ENCODE peak calls at places on chromosomes 2 and 18, in four cellular contexts. One of them, this sample, is unnamed.

GRCh38 chr2:145043399-145043834 is 523.5 kb upstream of the ZEB2 start:
- DNase-seq in mesendoderm: peak
- DNase-seq in BJ: no peak
- DNase-seq in A549: peak
- DNase-seq in this sample: no peak

GRCh38 chr18:49716035-49716434 is 97.3 kb downstream of the ACAA2 start:
- DNase-seq in mesendoderm: no peak
- DNase-seq in BJ: no peak
- DNase-seq in A549: no peak
- DNase-seq in this sample: no peak

GRCh38 chr2:182615036-182615435 is 101.0 kb upstream of the DNAJC10 start:
- DNase-seq in BJ: no peak
- DNase-seq in A549: no peak
- DNase-seq in mesendoderm: no peak
- DNase-seq in this sample: no peak

GRCh38 chr2:201942525-201942924 is 91.1 kb upstream of the FZD7 start:
- DNase-seq in mesendoderm: no peak
- DNase-seq in A549: no peak
- DNase-seq in BJ: no peak
- DNase-seq in this sample: no peak

GRCh38 chr2:151246152-151246551 is 15.5 kb downstream of the RBM43 start:
- DNase-seq in mesendoderm: no peak
- DNase-seq in A549: no peak
- DNase-seq in BJ: no peak
- DNase-seq in this sample: no peak

GRCh38 chr2:228602277-228602676 is 420.8 kb upstream of the SPHKAP start:
- DNase-seq in A549: no peak
- DNase-seq in mesendoderm: no peak
- DNase-seq in BJ: peak
- DNase-seq in this sample: no peak

GRCh38 chr2:206084468-206084869 is 1.5 kb downstream of the INO80D start:
- DNase-seq in mesendoderm: peak
- DNase-seq in A549: peak
- DNase-seq in BJ: peak
- DNase-seq in this sample: peak

GRCh38 chr2:233453916-233454315 is 99.6 kb downstream of the DGKD start:
- DNase-seq in BJ: no peak
- DNase-seq in A549: no peak
- DNase-seq in mesendoderm: no peak
- DNase-seq in this sample: no peak

GRCh38 chr2:45128580-45128997 is 119.3 kb upstream of the SIX2 start:
- DNase-seq in BJ: peak
- DNase-seq in A549: peak
- DNase-seq in mesendoderm: no peak
- DNase-seq in this sample: peak

GRCh38 chr2:199456383-199457146 is 1.2 kb downstream of the SATB2 start:
- DNase-seq in A549: no peak
- DNase-seq in mesendoderm: no peak
- DNase-seq in BJ: no peak
- DNase-seq in this sample: no peak

GRCh38 chr2:234446404-234447076 is 50.3 kb downstream of the ARL4C start:
- DNase-seq in BJ: no peak
- DNase-seq in mesendoderm: no peak
- DNase-seq in A549: no peak
- DNase-seq in this sample: no peak

GRCh38 chr2:20608666-20609348 is 42.1 kb downstream of the HS1BP3 start:
- DNase-seq in mesendoderm: no peak
- DNase-seq in BJ: no peak
- DNase-seq in A549: no peak
- DNase-seq in this sample: no peak

GRCh38 chr2:119759451-119760236 is at the start of gene PTPN4:
- DNase-seq in A549: peak
- DNase-seq in mesendoderm: peak
- DNase-seq in BJ: peak
- DNase-seq in this sample: peak

GRCh38 chr18:73980289-73980979 is 167.2 kb downstream of the FBXO15 start:
- DNase-seq in A549: peak
- DNase-seq in mesendoderm: peak
- DNase-seq in BJ: no peak
- DNase-seq in this sample: no peak

GRCh38 chr2:106269591-106270291 is 75.6 kb upstream of the UXS1 start:
- DNase-seq in BJ: no peak
- DNase-seq in A549: peak
- DNase-seq in mesendoderm: no peak
- DNase-seq in this sample: no peak
- H3K4me3 ChIP-seq in BJ: no peak
- H3K4me3 ChIP-seq in A549: peak
- H3K4me3 ChIP-seq in mesendoderm: peak
- H3K4me3 ChIP-seq in this sample: peak

DNA sequence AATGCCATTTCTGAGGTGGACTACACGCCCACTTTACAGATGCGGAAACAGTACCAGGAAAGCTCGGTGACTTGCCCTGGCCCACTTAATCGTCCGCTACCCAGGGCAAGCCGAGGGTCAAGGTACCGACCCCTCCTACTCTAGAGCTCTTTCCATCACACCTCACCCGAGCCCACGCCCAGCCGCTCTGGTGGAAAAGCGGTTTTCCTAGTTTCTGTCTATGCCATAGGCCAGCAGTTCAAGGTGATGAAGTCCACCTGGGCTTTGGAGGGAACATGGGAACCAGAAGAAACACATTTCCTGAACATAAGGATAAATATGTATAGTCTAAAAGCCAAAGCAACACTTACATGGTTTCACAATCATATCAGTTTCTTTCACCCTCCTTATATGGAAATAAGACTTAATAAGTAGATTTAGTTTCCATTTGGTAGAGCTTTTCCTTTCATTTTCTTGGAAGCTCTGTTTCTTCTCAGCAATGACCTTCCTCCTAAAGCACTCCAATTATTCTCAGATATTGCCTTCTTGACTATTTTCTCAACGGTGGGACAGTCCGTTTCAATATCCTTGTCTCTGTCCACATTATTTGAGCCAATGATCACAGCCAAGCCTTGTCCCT is 589 bp downstream of the VWA3B start:
- DNase-seq in mesendoderm: no peak
- DNase-seq in A549: no peak
- DNase-seq in BJ: no peak
- DNase-seq in this sample: no peak
- H3K4me3 ChIP-seq in mesendoderm: peak
- H3K4me3 ChIP-seq in A549: peak
- H3K4me3 ChIP-seq in BJ: peak
- H3K4me3 ChIP-seq in this sample: peak

GRCh38 chr2:159013103-159013502 is 44.7 kb downstream of the TANC1 start:
- DNase-seq in mesendoderm: no peak
- DNase-seq in A549: no peak
- DNase-seq in BJ: no peak
- DNase-seq in this sample: no peak
- H3K4me3 ChIP-seq in mesendoderm: no peak
- H3K4me3 ChIP-seq in A549: no peak
- H3K4me3 ChIP-seq in BJ: no peak
- H3K4me3 ChIP-seq in this sample: no peak

DNA sequence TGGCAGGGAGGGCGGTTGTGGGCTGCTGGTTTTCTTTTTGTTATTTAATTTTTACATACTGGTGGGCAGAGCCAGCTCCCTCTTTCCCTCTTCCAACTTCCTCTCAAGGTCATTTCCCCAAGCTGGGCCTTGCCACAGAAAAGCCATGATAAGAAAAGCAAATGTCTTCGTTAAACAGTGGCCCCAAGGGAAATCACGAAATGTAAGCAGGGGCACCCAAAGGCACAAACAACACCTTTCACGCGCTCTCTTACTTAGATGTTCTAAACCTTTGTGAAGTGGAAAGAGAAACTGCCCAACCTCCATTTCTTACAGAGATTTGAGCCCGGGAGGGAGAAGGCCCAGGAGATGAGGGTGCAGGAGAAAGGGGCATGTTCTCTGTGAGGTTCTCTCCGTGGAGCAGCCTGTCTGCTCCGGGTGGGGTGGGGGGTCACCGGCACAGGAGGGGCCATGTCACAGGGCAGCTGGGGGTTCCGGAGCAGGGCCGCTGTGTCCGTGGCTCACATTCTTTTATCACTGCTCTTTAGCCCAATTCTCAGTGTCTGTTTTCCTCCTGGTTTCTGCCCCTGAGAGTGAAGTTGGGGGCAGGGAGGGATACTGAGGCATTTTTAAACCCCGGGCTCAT is 190.7 kb upstream of the GATA6 start:
- DNase-seq in BJ: no peak
- DNase-seq in mesendoderm: no peak
- DNase-seq in A549: no peak
- DNase-seq in this sample: no peak
- H3K4me3 ChIP-seq in BJ: no peak
- H3K4me3 ChIP-seq in mesendoderm: no peak
- H3K4me3 ChIP-seq in A549: no peak
- H3K4me3 ChIP-seq in this sample: no peak

DNA sequence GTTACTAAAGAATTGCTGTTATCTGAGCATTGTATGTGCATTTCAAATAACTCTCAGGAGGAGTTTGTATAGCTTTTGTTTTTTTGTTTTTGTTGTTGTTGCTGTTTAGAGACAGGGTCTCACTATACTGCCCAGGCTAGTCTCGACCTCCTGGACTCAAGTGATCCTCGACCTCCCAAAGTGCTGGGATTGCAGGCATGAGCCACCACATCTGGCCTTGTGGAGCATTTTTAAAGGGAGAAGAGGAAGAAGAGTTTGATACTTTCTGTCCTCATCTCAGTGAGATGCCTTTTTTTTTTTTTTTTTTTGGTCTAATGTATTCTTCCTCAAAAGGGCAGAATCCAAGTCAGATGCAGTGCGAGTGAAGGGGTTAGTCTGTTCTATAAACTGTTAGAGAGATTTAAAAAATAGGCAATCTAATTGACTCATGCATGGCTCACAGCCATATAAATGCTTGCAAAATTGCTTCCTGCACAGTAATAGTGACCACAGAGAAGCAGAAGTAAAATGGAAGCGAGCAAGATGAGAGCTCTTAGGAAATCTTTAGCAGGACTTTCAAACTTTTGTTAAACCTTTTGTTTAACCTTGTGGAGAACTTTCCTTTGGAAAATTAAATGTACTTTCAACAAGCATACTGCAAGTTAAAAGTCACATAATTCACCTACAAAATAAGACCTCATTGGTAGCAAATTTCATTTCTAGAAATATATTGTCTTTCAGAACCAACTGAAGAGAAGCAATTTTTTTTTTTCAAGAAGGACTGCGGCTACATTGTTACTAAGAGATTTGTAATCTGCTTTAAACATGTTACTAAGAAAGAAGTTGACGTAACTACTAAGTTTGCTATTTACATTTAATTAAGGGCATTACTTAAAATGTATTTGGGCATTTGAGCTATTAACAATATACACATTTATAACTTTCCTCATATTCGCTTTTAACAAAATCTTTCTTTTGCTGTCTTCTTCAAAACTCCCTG is 52.3 kb upstream of the ROCK1 start:
- DNase-seq in mesendoderm: no peak
- DNase-seq in A549: peak
- DNase-seq in BJ: peak
- DNase-seq in this sample: peak
- H3K4me3 ChIP-seq in mesendoderm: no peak
- H3K4me3 ChIP-seq in A549: no peak
- H3K4me3 ChIP-seq in BJ: no peak
- H3K4me3 ChIP-seq in this sample: no peak

GRCh38 chr2:196268538-196269338 is 97.4 kb upstream of the STK17B start:
- DNase-seq in A549: no peak
- DNase-seq in mesendoderm: peak
- DNase-seq in BJ: no peak
- DNase-seq in this sample: no peak
- H3K4me3 ChIP-seq in A549: no peak
- H3K4me3 ChIP-seq in mesendoderm: no peak
- H3K4me3 ChIP-seq in BJ: no peak
- H3K4me3 ChIP-seq in this sample: no peak